ENCODE peak calls at places on chromosomes 13 and 19, in nine cellular contexts. One of them, this sample, is unnamed.

GRCh38 chr13:75194717-75195116 is 287.3 kb downstream of the TBC1D4 start:
- DNase-seq in heart left ventricle: peak; percentile 37
- DNase-seq in neuronal stem cell: no peak
- DNase-seq in fibroblast of lung: no peak
- DNase-seq in right cardiac atrium: no peak
- DNase-seq in mucosa of descending colon: no peak
- DNase-seq in AG10803: no peak
- DNase-seq in breast epithelium: no peak
- DNase-seq in Peyer's patch: no peak
- DNase-seq in this sample: no peak

GRCh38 chr13:33543631-33544030 is 258.1 kb upstream of the STARD13 start:
- DNase-seq in heart left ventricle: no peak
- DNase-seq in neuronal stem cell: no peak
- DNase-seq in fibroblast of lung: no peak
- DNase-seq in right cardiac atrium: no peak
- DNase-seq in mucosa of descending colon: no peak
- DNase-seq in AG10803: no peak
- DNase-seq in breast epithelium: no peak
- DNase-seq in Peyer's patch: no peak
- DNase-seq in this sample: no peak

GRCh38 chr19:56341948-56342347 is 27.3 kb upstream of the ZSCAN5A start:
- DNase-seq in heart left ventricle: no peak
- DNase-seq in neuronal stem cell: no peak
- DNase-seq in fibroblast of lung: no peak
- DNase-seq in right cardiac atrium: no peak
- DNase-seq in mucosa of descending colon: no peak
- DNase-seq in AG10803: no peak
- DNase-seq in breast epithelium: no peak
- DNase-seq in Peyer's patch: no peak
- DNase-seq in this sample: peak; percentile 4

GRCh38 chr13:75079226-75079625 is 402.7 kb downstream of the TBC1D4 start:
- DNase-seq in heart left ventricle: no peak
- DNase-seq in neuronal stem cell: no peak
- DNase-seq in fibroblast of lung: peak; percentile 82
- DNase-seq in right cardiac atrium: no peak
- DNase-seq in mucosa of descending colon: no peak
- DNase-seq in AG10803: no peak
- DNase-seq in breast epithelium: no peak
- DNase-seq in Peyer's patch: no peak
- DNase-seq in this sample: peak; percentile 74

GRCh38 chr13:32453981-32454380 is 26.1 kb upstream of the N4BP2L1 start:
- DNase-seq in heart left ventricle: no peak
- DNase-seq in neuronal stem cell: no peak
- DNase-seq in fibroblast of lung: no peak
- DNase-seq in right cardiac atrium: no peak
- DNase-seq in mucosa of descending colon: no peak
- DNase-seq in AG10803: peak; percentile 9
- DNase-seq in breast epithelium: no peak
- DNase-seq in Peyer's patch: no peak
- DNase-seq in this sample: no peak

GRCh38 chr13:46297338-46297737 is 85.6 kb downstream of the LRRC63 start:
- DNase-seq in heart left ventricle: no peak
- DNase-seq in neuronal stem cell: no peak
- DNase-seq in fibroblast of lung: peak; percentile 35
- DNase-seq in right cardiac atrium: no peak
- DNase-seq in mucosa of descending colon: no peak
- DNase-seq in AG10803: peak; percentile 37
- DNase-seq in breast epithelium: no peak
- DNase-seq in Peyer's patch: no peak
- DNase-seq in this sample: peak; percentile 45

GRCh38 chr13:40776681-40777165 is 5.7 kb upstream of the MRPS31 start:
- DNase-seq in heart left ventricle: no peak
- DNase-seq in neuronal stem cell: no peak
- DNase-seq in fibroblast of lung: peak; percentile 76
- DNase-seq in right cardiac atrium: no peak
- DNase-seq in mucosa of descending colon: no peak
- DNase-seq in AG10803: peak; percentile 31
- DNase-seq in breast epithelium: no peak
- DNase-seq in Peyer's patch: peak; percentile 76
- DNase-seq in this sample: peak; percentile 40

GRCh38 chr13:19960673-19961015 is 2.1 kb downstream of the ZMYM2 start:
- DNase-seq in heart left ventricle: no peak
- DNase-seq in neuronal stem cell: no peak
- DNase-seq in fibroblast of lung: no peak
- DNase-seq in right cardiac atrium: no peak
- DNase-seq in mucosa of descending colon: no peak
- DNase-seq in AG10803: no peak
- DNase-seq in breast epithelium: no peak
- DNase-seq in Peyer's patch: no peak
- DNase-seq in this sample: no peak

GRCh38 chr19:42573642-42574041 is 21.1 kb downstream of the CEACAM8 start:
- DNase-seq in heart left ventricle: no peak
- DNase-seq in neuronal stem cell: no peak
- DNase-seq in fibroblast of lung: no peak
- DNase-seq in right cardiac atrium: no peak
- DNase-seq in mucosa of descending colon: no peak
- DNase-seq in AG10803: no peak
- DNase-seq in breast epithelium: no peak
- DNase-seq in Peyer's patch: no peak
- DNase-seq in this sample: no peak

GRCh38 chr13:73262862-73263627 is 204.2 kb downstream of the KLF5 start:
- DNase-seq in heart left ventricle: no peak
- DNase-seq in neuronal stem cell: no peak
- DNase-seq in fibroblast of lung: no peak
- DNase-seq in right cardiac atrium: no peak
- DNase-seq in mucosa of descending colon: no peak
- DNase-seq in AG10803: no peak
- DNase-seq in breast epithelium: no peak
- DNase-seq in Peyer's patch: no peak
- DNase-seq in this sample: no peak

GRCh38 chr13:107585466-107585865 is 629.9 kb downstream of the LIG4 start:
- DNase-seq in heart left ventricle: no peak
- DNase-seq in neuronal stem cell: no peak
- DNase-seq in fibroblast of lung: peak; percentile 21
- DNase-seq in right cardiac atrium: no peak
- DNase-seq in mucosa of descending colon: no peak
- DNase-seq in AG10803: peak; percentile 27
- DNase-seq in breast epithelium: no peak
- DNase-seq in Peyer's patch: no peak
- DNase-seq in this sample: no peak

GRCh38 chr13:44231786-44232516 is 141.7 kb upstream of the SERP2 start:
- DNase-seq in heart left ventricle: no peak
- DNase-seq in neuronal stem cell: peak; percentile 9
- DNase-seq in fibroblast of lung: peak; percentile 95
- DNase-seq in right cardiac atrium: peak; percentile 67
- DNase-seq in mucosa of descending colon: peak; percentile 63
- DNase-seq in AG10803: peak; percentile 95
- DNase-seq in breast epithelium: peak; percentile 90
- DNase-seq in Peyer's patch: peak; percentile 22
- DNase-seq in this sample: peak; percentile 98

GRCh38 chr13:114320065-114320464 is 5.8 kb downstream of the CHAMP1 start:
- DNase-seq in heart left ventricle: no peak
- DNase-seq in neuronal stem cell: no peak
- DNase-seq in fibroblast of lung: no peak
- DNase-seq in right cardiac atrium: no peak
- DNase-seq in mucosa of descending colon: no peak
- DNase-seq in AG10803: no peak
- DNase-seq in breast epithelium: no peak
- DNase-seq in Peyer's patch: no peak
- DNase-seq in this sample: no peak

GRCh38 chr13:114319441-114319871 is 5.2 kb downstream of the CHAMP1 start:
- DNase-seq in heart left ventricle: no peak
- DNase-seq in neuronal stem cell: no peak
- DNase-seq in fibroblast of lung: peak; percentile 89
- DNase-seq in right cardiac atrium: no peak
- DNase-seq in mucosa of descending colon: no peak
- DNase-seq in AG10803: peak; percentile 95
- DNase-seq in breast epithelium: no peak
- DNase-seq in Peyer's patch: no peak
- DNase-seq in this sample: peak; percentile 71

GRCh38 chr13:114315074-114315785 is 927 bp downstream of the CHAMP1 start:
- DNase-seq in heart left ventricle: no peak
- DNase-seq in neuronal stem cell: no peak
- DNase-seq in fibroblast of lung: peak; percentile 6
- DNase-seq in right cardiac atrium: no peak
- DNase-seq in mucosa of descending colon: no peak
- DNase-seq in AG10803: no peak
- DNase-seq in breast epithelium: no peak
- DNase-seq in Peyer's patch: no peak
- DNase-seq in this sample: no peak

GRCh38 chr13:114321256-114321655 is 7.0 kb downstream of the CHAMP1 start:
- DNase-seq in heart left ventricle: no peak
- DNase-seq in neuronal stem cell: no peak
- DNase-seq in fibroblast of lung: no peak
- DNase-seq in right cardiac atrium: no peak
- DNase-seq in mucosa of descending colon: no peak
- DNase-seq in AG10803: no peak
- DNase-seq in breast epithelium: no peak
- DNase-seq in Peyer's patch: no peak
- DNase-seq in this sample: no peak

GRCh38 chr13:114318624-114319023 is 4.3 kb downstream of the CHAMP1 start:
- DNase-seq in heart left ventricle: no peak
- DNase-seq in neuronal stem cell: no peak
- DNase-seq in fibroblast of lung: no peak
- DNase-seq in right cardiac atrium: no peak
- DNase-seq in mucosa of descending colon: no peak
- DNase-seq in AG10803: no peak
- DNase-seq in breast epithelium: no peak
- DNase-seq in Peyer's patch: no peak
- DNase-seq in this sample: no peak
- H3K4me3 ChIP-seq in heart left ventricle: no peak overlapping the region
- H3K4me3 ChIP-seq in neuronal stem cell: no peak overlapping the region
- H3K4me3 ChIP-seq in fibroblast of lung: no peak overlapping the region
- H3K4me3 ChIP-seq in right cardiac atrium: no peak overlapping the region
- H3K4me3 ChIP-seq in mucosa of descending colon: no peak overlapping the region
- H3K4me3 ChIP-seq in AG10803: no peak overlapping the region
- H3K4me3 ChIP-seq in breast epithelium: no peak overlapping the region
- H3K4me3 ChIP-seq in Peyer's patch: no peak overlapping the region
- H3K4me3 ChIP-seq in this sample: no peak overlapping the region

GRCh38 chr13:24182703-24183081 is 22.2 kb downstream of the SPATA13 start:
- DNase-seq in heart left ventricle: no peak
- DNase-seq in neuronal stem cell: no peak
- DNase-seq in fibroblast of lung: no peak
- DNase-seq in right cardiac atrium: no peak
- DNase-seq in mucosa of descending colon: no peak
- DNase-seq in AG10803: no peak
- DNase-seq in breast epithelium: no peak
- DNase-seq in Peyer's patch: no peak
- DNase-seq in this sample: no peak
- H3K4me3 ChIP-seq in heart left ventricle: no peak overlapping the region
- H3K4me3 ChIP-seq in neuronal stem cell: no peak overlapping the region
- H3K4me3 ChIP-seq in fibroblast of lung: no peak overlapping the region
- H3K4me3 ChIP-seq in right cardiac atrium: no peak overlapping the region
- H3K4me3 ChIP-seq in mucosa of descending colon: no peak overlapping the region
- H3K4me3 ChIP-seq in AG10803: no peak overlapping the region
- H3K4me3 ChIP-seq in breast epithelium: no peak overlapping the region
- H3K4me3 ChIP-seq in Peyer's patch: no peak overlapping the region
- H3K4me3 ChIP-seq in this sample: no peak overlapping the region

GRCh38 chr19:17686592-17687042 is 1.5 kb downstream of the UNC13A start:
- DNase-seq in heart left ventricle: peak; percentile 35
- DNase-seq in neuronal stem cell: no peak
- DNase-seq in fibroblast of lung: peak; percentile 10
- DNase-seq in right cardiac atrium: peak; percentile 65
- DNase-seq in mucosa of descending colon: no peak
- DNase-seq in AG10803: no peak
- DNase-seq in breast epithelium: no peak
- DNase-seq in Peyer's patch: no peak
- DNase-seq in this sample: peak; percentile 42

GRCh38 chr19:17688853-17689595 is 870 bp upstream of the UNC13A start:
- DNase-seq in heart left ventricle: no peak
- DNase-seq in neuronal stem cell: no peak
- DNase-seq in fibroblast of lung: no peak
- DNase-seq in right cardiac atrium: no peak
- DNase-seq in mucosa of descending colon: no peak
- DNase-seq in AG10803: no peak
- DNase-seq in breast epithelium: no peak
- DNase-seq in Peyer's patch: no peak
- DNase-seq in this sample: no peak

GRCh38 chr19:17687141-17687856 is 855 bp downstream of the UNC13A start:
- DNase-seq in heart left ventricle: no peak
- DNase-seq in neuronal stem cell: no peak
- DNase-seq in fibroblast of lung: no peak
- DNase-seq in right cardiac atrium: no peak
- DNase-seq in mucosa of descending colon: no peak
- DNase-seq in AG10803: no peak
- DNase-seq in breast epithelium: no peak
- DNase-seq in Peyer's patch: no peak
- DNase-seq in this sample: no peak

GRCh38 chr19:17686027-17686511 is 2.1 kb downstream of the UNC13A start:
- DNase-seq in heart left ventricle: no peak
- DNase-seq in neuronal stem cell: no peak
- DNase-seq in fibroblast of lung: peak; percentile 6
- DNase-seq in right cardiac atrium: peak; percentile 35
- DNase-seq in mucosa of descending colon: no peak
- DNase-seq in AG10803: no peak
- DNase-seq in breast epithelium: no peak
- DNase-seq in Peyer's patch: no peak
- DNase-seq in this sample: peak; percentile 8

DNA sequence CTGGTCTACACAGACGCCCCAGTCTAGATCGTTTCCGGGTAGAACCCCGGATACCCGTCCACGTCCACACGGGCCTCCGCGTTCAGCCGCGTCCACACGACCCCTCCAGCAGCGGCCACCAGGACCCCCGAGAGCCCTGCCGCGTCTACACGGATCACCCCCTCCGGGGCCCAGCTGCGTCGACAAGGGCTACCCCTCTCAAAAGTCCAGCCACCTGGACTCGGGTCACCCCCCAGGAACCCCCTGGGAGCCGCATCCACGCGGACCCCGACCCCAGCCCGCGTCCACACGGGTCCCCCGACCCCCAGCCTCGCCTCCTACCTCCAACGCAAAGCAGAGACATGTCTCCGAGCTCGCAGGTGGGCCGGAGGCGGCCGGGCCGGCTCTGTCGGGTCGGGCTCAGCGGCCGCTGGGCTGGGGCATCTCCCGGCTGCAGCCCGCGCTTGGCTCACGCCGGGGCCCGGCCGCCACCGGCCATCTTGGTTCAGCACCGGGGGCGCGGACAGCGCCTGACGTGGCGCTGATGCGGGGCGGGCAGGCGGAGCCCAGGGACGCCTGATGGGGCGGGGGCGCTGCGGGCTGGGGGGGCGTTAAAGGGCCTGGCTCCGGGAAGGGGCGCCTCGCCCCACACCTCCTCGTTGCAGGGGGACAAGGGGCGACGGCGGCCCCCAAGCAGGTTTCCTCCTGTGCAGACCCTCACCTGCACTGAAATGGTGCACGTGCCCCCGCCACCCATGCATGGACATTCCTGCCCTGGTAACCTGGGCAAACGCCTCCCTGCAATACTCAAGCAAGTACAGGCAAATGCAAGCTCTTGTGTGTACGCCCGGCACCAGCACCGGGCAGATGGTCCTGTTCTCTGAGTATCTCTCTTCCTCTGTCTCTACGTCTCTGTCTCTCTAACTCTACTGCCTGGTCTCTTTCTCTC is at the start of gene UNC13A:
- DNase-seq in heart left ventricle: peak; percentile 56
- DNase-seq in neuronal stem cell: peak; percentile 79
- DNase-seq in fibroblast of lung: peak; percentile 20
- DNase-seq in right cardiac atrium: peak; percentile 51
- DNase-seq in mucosa of descending colon: peak; percentile 54
- DNase-seq in AG10803: no peak
- DNase-seq in breast epithelium: no peak
- DNase-seq in Peyer's patch: no peak
- DNase-seq in this sample: peak; percentile 34
- H3K4me3 ChIP-seq in heart left ventricle: no peak within 1 kb of the TSS
- H3K4me3 ChIP-seq in neuronal stem cell: peak within 1 kb of the TSS; percentile 62
- H3K4me3 ChIP-seq in fibroblast of lung: no peak within 1 kb of the TSS
- H3K4me3 ChIP-seq in right cardiac atrium: no peak within 1 kb of the TSS
- H3K4me3 ChIP-seq in mucosa of descending colon: no peak within 1 kb of the TSS
- H3K4me3 ChIP-seq in AG10803: no peak within 1 kb of the TSS
- H3K4me3 ChIP-seq in breast epithelium: no peak within 1 kb of the TSS
- H3K4me3 ChIP-seq in Peyer's patch: no peak within 1 kb of the TSS
- H3K4me3 ChIP-seq in this sample: peak within 1 kb of the TSS; percentile 22

GRCh38 chr19:53962887-53963435 is at the start of gene CACNG8:
- DNase-seq in heart left ventricle: no peak
- DNase-seq in neuronal stem cell: no peak
- DNase-seq in fibroblast of lung: no peak
- DNase-seq in right cardiac atrium: no peak
- DNase-seq in mucosa of descending colon: no peak
- DNase-seq in AG10803: no peak
- DNase-seq in breast epithelium: no peak
- DNase-seq in Peyer's patch: no peak
- DNase-seq in this sample: no peak
- H3K4me3 ChIP-seq in heart left ventricle: no peak within 1 kb of the TSS
- H3K4me3 ChIP-seq in neuronal stem cell: peak within 1 kb of the TSS; percentile 56
- H3K4me3 ChIP-seq in fibroblast of lung: no peak within 1 kb of the TSS
- H3K4me3 ChIP-seq in right cardiac atrium: no peak within 1 kb of the TSS
- H3K4me3 ChIP-seq in mucosa of descending colon: no peak within 1 kb of the TSS
- H3K4me3 ChIP-seq in AG10803: peak within 1 kb of the TSS; percentile 41
- H3K4me3 ChIP-seq in breast epithelium: no peak within 1 kb of the TSS
- H3K4me3 ChIP-seq in Peyer's patch: no peak within 1 kb of the TSS
- H3K4me3 ChIP-seq in this sample: peak within 1 kb of the TSS; percentile 12